ENCODE peak calls at places on chromosomes 12 and 14, in four cellular contexts. W, N, Q and Z are unnamed samples.

GRCh38 chr12:12608557-12608957 is 3.1 kb upstream of the CREBL2 start:
- DNase-seq in W (no peak), N (peak; percentile 55), Q (peak; percentile 56), Z (no peak)

GRCh38 chr12:110199360-110200123 is 75.4 kb downstream of the IFT81 start:
- DNase-seq in W (no peak), N (no peak), Q (peak; percentile 94), Z (peak; percentile 54)

GRCh38 chr12:118052324-118053070 is 8.5 kb downstream of the WSB2 start:
- DNase-seq in W (peak; percentile 85), N (no peak), Q (peak; percentile 92), Z (peak; percentile 98)

GRCh38 chr12:45407188-45407850 is 191.4 kb downstream of the ANO6 start:
- DNase-seq in W (peak; percentile 45), N (no peak), Q (peak; percentile 23), Z (no peak)

GRCh38 chr12:572532-572899 is 90.7 kb downstream of the NINJ2 start:
- DNase-seq in W (no peak), N (no peak), Q (peak; percentile 23), Z (no peak)

GRCh38 chr14:26897186-26897585 is 299.4 kb upstream of the NOVA1 start:
- DNase-seq in W (no peak), N (no peak), Q (no peak), Z (no peak)

GRCh38 chr14:102020058-102020971 is 55.9 kb downstream of the DYNC1H1 start:
- DNase-seq in W (no peak), N (no peak), Q (peak; percentile 77), Z (peak; percentile 85)

GRCh38 chr14:24340606-24341005 is 815 bp upstream of the RIPK3 start:
- DNase-seq in W (no peak), N (no peak), Q (no peak), Z (no peak)

GRCh38 chr12:12560587-12561304 is 1.9 kb downstream of the DUSP16 start:
- DNase-seq in W (peak; percentile 72), N (peak; percentile 42), Q (peak; percentile 76), Z (peak; percentile 53)

GRCh38 chr12:72036393-72036792 is 97.7 kb downstream of the TPH2 start:
- DNase-seq in W (no peak), N (no peak), Q (no peak), Z (no peak)

GRCh38 chr14:104223101-104223809 is 84.9 kb downstream of the KIF26A start:
- DNase-seq in W (no peak), N (no peak), Q (peak; percentile 50), Z (no peak)

GRCh38 chr12:14188761-14189160 is 176.7 kb upstream of the ATF7IP start:
- DNase-seq in W (no peak), N (no peak), Q (no peak), Z (no peak)

GRCh38 chr12:27870939-27871338 is 90.9 kb upstream of the MANSC4 start:
- DNase-seq in W (no peak), N (no peak), Q (peak; percentile 88), Z (peak; percentile 69)

GRCh38 chr12:92871121-92871520 is 58.0 kb downstream of the EEA1 start:
- DNase-seq in W (no peak), N (peak; percentile 19), Q (no peak), Z (no peak)

GRCh38 chr12:1360812-1361211 is 233.6 kb downstream of the FBXL14 start:
- DNase-seq in W (no peak), N (no peak), Q (peak; percentile 40), Z (peak; percentile 84)